ENCODE peak calls at places on chromosomes 13 and 19, in ten cellular contexts. F is ovary, U is heart left ventricle, T is right lobe of liver, Q is brain microvascular endothelial cell, N is heart right ventricle, D is BE2C, X is fibroblast of pulmonary artery, L is cardiac muscle cell, Y is hepatocyte. B is an unnamed sample.

GRCh38 chr13:28093871-28094270 is 6.5 kb downstream of the FLT3 start:
- DNase-seq in F (no peak), U (no peak), T (no peak), Q (no peak), N (no peak), D (no peak), X (no peak), L (no peak), Y (no peak), B (no peak)

GRCh38 chr19:58325623-58326022 is 1.2 kb upstream of the ZSCAN22 start:
- DNase-seq in F (no peak), U (no peak), T (no peak), Q (peak; percentile 23), N (no peak), D (no peak), X (no peak), L (no peak), Y (no peak), B (no peak)

GRCh38 chr13:49183672-49184315 is 36.3 kb upstream of the MLNR start:
- DNase-seq in F (no peak), U (no peak), T (no peak), Q (no peak), N (no peak), D (no peak), X (peak; percentile 16), L (no peak), Y (no peak), B (no peak)

GRCh38 chr13:94674609-94675348 is 37.6 kb downstream of the SOX21 start:
- DNase-seq in F (no peak), U (peak; percentile 27), T (peak; percentile 53), Q (peak; percentile 26), N (peak; percentile 27), D (peak; percentile 73), X (peak; percentile 61), L (peak; percentile 77), Y (peak; percentile 78), B (no peak)

GRCh38 chr19:4064073-4064550 is 2.6 kb downstream of the ZBTB7A start:
- DNase-seq in F (peak; percentile 64), U (no peak), T (no peak), Q (peak; percentile 31), N (no peak), D (no peak), X (peak; percentile 38), L (peak; percentile 20), Y (peak; percentile 54), B (no peak)

GRCh38 chr13:48151766-48152165 is 56.9 kb upstream of the MED4 start:
- DNase-seq in F (no peak), U (no peak), T (no peak), Q (no peak), N (no peak), D (no peak), X (no peak), L (no peak), Y (no peak), B (no peak)

GRCh38 chr13:38980628-38981078 is 10.0 kb downstream of the STOML3 start:
- DNase-seq in F (no peak), U (no peak), T (no peak), Q (no peak), N (no peak), D (no peak), X (no peak), L (no peak), Y (no peak), B (no peak)

GRCh38 chr13:74755065-74755464 is 620.9 kb upstream of the KLF12 start:
- DNase-seq in F (no peak), U (no peak), T (no peak), Q (no peak), N (no peak), D (no peak), X (no peak), L (no peak), Y (no peak), B (no peak)

GRCh38 chr19:46009530-46010510 is 13.0 kb downstream of the PGLYRP1 start:
- DNase-seq in F (peak; percentile 52), U (peak; percentile 62), T (peak; percentile 66), Q (peak; percentile 77), N (peak; percentile 64), D (peak; percentile 65), X (peak; percentile 82), L (peak; percentile 71), Y (peak; percentile 77), B (no peak)

GRCh38 chr19:29245221-29245620 is 32.3 kb upstream of the UQCRFS1 start:
- DNase-seq in F (no peak), U (no peak), T (no peak), Q (no peak), N (no peak), D (no peak), X (peak; percentile 2), L (no peak), Y (no peak), B (no peak)

GRCh38 chr19:1496714-1497577 is 6.0 kb downstream of the REEP6 start:
- DNase-seq in F (no peak), U (no peak), T (no peak), Q (no peak), N (no peak), D (no peak), X (no peak), L (no peak), Y (no peak), B (no peak)

GRCh38 chr13:27954406-27954851 is 14.7 kb downstream of the CDX2 start:
- DNase-seq in F (no peak), U (no peak), T (peak; percentile 69), Q (no peak), N (no peak), D (no peak), X (peak; percentile 13), L (no peak), Y (peak; percentile 76), B (no peak)

GRCh38 chr13:98619556-98619955 is 42.6 kb upstream of the STK24 start:
- DNase-seq in F (no peak), U (no peak), T (no peak), Q (no peak), N (no peak), D (no peak), X (no peak), L (no peak), Y (no peak), B (no peak)

DNA sequence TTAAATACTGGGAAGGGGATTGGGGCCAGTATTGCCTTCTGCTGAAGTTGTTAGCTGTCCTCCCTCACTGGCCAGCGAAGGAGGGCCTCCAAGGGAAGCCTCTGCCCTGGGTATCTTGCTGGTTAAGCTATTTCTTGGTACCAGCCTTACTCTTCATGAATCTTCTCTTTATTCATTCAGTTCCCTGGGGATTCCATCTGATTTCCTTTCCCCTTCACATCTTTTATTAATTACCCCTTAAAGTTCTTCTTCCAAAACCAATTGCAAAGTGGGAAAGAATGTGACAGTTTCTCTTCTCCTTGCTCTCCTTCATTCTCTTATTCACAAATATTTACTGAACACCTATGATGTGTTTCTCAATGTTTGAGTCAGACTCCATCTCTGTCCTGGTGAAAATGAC is 36.7 kb upstream of the STK24 start:
- DNase-seq in F (no peak), U (no peak), T (no peak), Q (no peak), N (no peak), D (no peak), X (no peak), L (no peak), Y (no peak), B (no peak)
- H3K4me3 ChIP-seq in F (no peak overlapping the region), U (no peak overlapping the region), T (no peak overlapping the region), Q (no peak overlapping the region), N (no peak overlapping the region), D (no peak overlapping the region), X (no peak overlapping the region), L (no peak overlapping the region), Y (no peak overlapping the region), B (no peak overlapping the region)

DNA sequence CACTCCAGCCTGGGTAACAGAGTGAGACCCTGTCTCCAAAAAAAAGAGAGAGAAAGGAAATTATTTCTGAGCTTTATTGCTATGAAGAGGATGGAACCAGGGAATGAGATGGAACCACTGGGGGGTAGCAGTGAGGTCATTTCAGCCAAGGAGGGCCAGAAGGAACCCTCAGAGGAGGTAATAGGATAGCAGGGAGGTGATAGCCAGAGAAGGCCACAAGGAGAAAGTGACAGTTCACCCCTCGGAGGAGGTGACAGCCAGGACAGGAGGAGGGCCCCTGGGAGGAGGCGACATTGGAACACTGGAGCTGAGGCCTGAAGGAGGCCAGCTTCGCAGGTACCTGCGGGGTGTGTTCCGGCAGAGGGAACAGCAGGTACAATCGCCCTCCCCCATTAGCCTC is 695 bp upstream of the PGPEP1 start:
- DNase-seq in F (no peak), U (no peak), T (no peak), Q (no peak), N (no peak), D (no peak), X (peak; percentile 35), L (no peak), Y (no peak), B (no peak)
- TF ChIP-seq CTCF in F (no peak), U (no peak), T (no peak), Q (peak; percentile 61), N (no peak), D (peak; percentile 36), X (peak; percentile 42), L (peak; percentile 30), Y (peak; percentile 7), B (peak; percentile 37)

DNA sequence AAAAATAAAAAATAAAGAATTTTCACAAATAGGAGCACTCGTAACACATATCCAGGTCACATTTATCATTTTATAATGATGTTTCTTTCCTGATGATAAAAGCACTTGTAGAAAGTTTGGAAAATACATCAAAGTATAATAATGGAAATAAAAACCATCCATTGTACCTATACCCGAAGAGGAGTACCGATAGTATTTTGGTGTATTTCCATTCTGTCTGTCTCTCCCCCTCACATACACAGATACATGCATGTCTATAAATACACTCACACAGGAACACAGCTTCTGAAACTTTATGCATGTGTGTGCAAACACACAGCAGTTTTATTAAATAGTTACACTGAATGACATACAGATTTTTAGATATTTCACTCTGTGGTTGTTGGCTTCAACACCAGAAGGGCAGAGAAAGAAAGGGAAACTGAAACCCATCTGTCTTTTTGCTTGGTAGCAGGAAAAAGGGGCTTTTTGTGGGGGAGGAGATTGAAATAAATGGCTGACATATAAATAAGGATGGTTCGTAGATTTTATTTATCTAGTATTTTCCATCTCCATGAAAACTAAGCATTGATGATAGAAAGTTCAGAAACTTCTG is 114.8 kb downstream of the LRCH1 start:
- DNase-seq in F (no peak), U (no peak), T (no peak), Q (no peak), N (no peak), D (no peak), X (peak; percentile 38), L (no peak), Y (no peak), B (no peak)
- H3K4me3 ChIP-seq in F (peak overlapping the region; percentile 8), U (peak overlapping the region; percentile 35), T (no peak overlapping the region), Q (peak overlapping the region; percentile 3), N (peak overlapping the region; percentile 16), D (no peak overlapping the region), X (peak overlapping the region; percentile 52), L (no peak overlapping the region), Y (no peak overlapping the region), B (peak overlapping the region; percentile 21)

DNA sequence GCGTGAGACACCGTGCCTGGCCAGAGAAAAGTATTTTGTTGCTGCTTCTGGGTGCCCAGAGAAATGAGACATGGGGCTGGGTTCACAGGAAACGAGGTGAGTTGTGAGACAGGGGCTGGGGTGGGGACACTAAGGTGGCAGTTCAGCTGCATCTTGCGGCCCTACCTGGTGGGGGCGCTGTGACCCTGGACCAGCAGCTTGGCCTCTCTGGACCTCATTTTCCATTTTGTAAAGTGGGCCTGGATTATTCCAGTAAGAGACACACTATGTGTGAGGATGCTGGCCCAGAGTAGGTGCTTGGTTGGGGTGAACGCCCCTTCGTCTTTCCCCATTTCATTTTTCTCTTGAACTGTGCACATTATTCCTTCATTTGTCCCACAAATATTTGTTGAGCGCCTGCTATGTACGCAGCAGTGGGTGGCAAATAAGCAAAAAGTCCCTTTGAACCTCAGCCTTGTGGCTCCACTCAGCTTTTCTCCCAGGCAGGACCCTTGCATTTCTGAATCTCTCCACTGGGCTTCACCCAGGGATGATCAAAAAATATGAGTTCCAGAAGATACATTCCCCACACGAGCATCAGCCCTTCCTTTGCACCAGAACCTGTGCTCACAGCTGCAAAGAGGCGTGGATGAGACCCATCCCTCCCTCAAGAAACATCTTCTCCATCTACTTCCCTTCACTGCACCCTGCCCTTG is 26.6 kb upstream of the OR10H1 start:
- DNase-seq in F (no peak), U (no peak), T (no peak), Q (no peak), N (no peak), D (no peak), X (no peak), L (no peak), Y (no peak), B (no peak)
- TF ChIP-seq CTCF in F (no peak), U (no peak), T (no peak), Q (no peak), N (no peak), D (peak; percentile 15), X (no peak), L (no peak), Y (no peak), B (peak; percentile 34)